ENCODE peak calls at places on chromosomes 16 and 17, in six cellular contexts. E, M, L, I, B and C are unnamed samples.

GRCh38 chr17:55347341-55347740 is 74.3 kb downstream of the MMD start:
- DNase-seq in E (no peak), M (no peak), L (no peak), I (no peak), B (no peak), C (no peak)

GRCh38 chr17:58189436-58190146 is 2.9 kb upstream of the EPX start:
- DNase-seq in E (peak; percentile 94), M (peak; percentile 45), L (no peak), I (no peak), B (peak; percentile 54), C (peak; percentile 92)

GRCh38 chr16:50635505-50636392 is 45.4 kb downstream of the SNX20 start:
- DNase-seq in E (no peak), M (no peak), L (no peak), I (peak; percentile 54), B (no peak), C (no peak)

GRCh38 chr17:18070861-18071340 is 16.8 kb upstream of the DRG2 start:
- DNase-seq in E (peak; percentile 68), M (no peak), L (no peak), I (peak; percentile 48), B (peak; percentile 52), C (peak; percentile 15)

GRCh38 chr16:60648260-60648659 is 1388.0 kb downstream of the CDH8 start:
- DNase-seq in E (no peak), M (no peak), L (no peak), I (no peak), B (no peak), C (no peak)

GRCh38 chr17:76869209-76869877 is 1.1 kb downstream of the MGAT5B start:
- DNase-seq in E (no peak), M (no peak), L (no peak), I (peak; percentile 59), B (peak; percentile 9), C (no peak)

GRCh38 chr17:70523407-70523806 is 354.1 kb downstream of the KCNJ2 start:
- DNase-seq in E (no peak), M (no peak), L (no peak), I (no peak), B (no peak), C (no peak)

GRCh38 chr17:67829331-67829730 is 4.0 kb downstream of the BPTF start:
- DNase-seq in E (peak; percentile 16), M (no peak), L (no peak), I (no peak), B (no peak), C (no peak)

GRCh38 chr17:31388770-31389672 is 2.5 kb upstream of the RAB11FIP4 start:
- DNase-seq in E (peak; percentile 43), M (no peak), L (no peak), I (peak; percentile 83), B (peak; percentile 48), C (no peak)

GRCh38 chr17:6492892-6493674 is 48.8 kb downstream of the PIMREG start:
- DNase-seq in E (no peak), M (no peak), L (no peak), I (peak; percentile 71), B (no peak), C (no peak)

GRCh38 chr17:70609566-70609965 is 440.2 kb downstream of the KCNJ2 start:
- DNase-seq in E (no peak), M (no peak), L (no peak), I (no peak), B (no peak), C (no peak)

GRCh38 chr16:943971-944370 is 26.8 kb downstream of the LMF1 start:
- DNase-seq in E (no peak), M (no peak), L (no peak), I (no peak), B (no peak), C (no peak)
- H3K27me3 ChIP-seq in E (no peaks in the 10 kb centered on the region), M (no peaks in the 10 kb centered on the region), L (no peaks in the 10 kb centered on the region), I (no peaks in the 10 kb centered on the region), B (no peaks in the 10 kb centered on the region), C (no peaks in the 10 kb centered on the region)

GRCh38 chr16:54174750-54175149 is 111.8 kb downstream of the IRX3 start:
- DNase-seq in E (no peak), M (no peak), L (no peak), I (no peak), B (no peak), C (no peak)
- H3K27me3 ChIP-seq in E (no peaks in the 10 kb centered on the region), M (no peaks in the 10 kb centered on the region), L (no peaks in the 10 kb centered on the region), I (no peaks in the 10 kb centered on the region), B (no peaks in the 10 kb centered on the region), C (peaks cover 28% of the 10 kb centered on the region)

DNA sequence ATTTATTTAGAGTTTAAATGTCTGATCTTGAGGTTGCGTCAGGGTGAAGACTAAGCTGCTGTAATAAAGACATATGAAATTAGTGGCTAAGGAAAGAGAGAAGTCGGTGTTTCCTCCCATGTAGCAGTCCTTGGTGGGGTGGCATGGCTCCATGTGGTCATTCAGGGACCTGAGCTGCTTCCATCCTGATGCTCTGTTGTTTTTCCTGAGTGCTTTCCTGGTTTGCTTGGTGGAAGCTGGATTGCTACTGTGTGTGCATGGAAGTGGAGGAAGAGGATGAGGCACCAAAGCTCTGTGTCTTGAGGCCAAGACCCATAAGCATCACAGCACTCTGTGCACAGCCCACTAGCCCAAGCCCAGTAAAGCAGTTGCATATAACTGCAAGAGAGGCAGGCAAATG is 241.8 kb upstream of the CACNG5 start:
- DNase-seq in E (no peak), M (no peak), L (no peak), I (peak; percentile 22), B (no peak), C (no peak)
- H3K27me3 ChIP-seq in E (no peaks in the 10 kb centered on the region), M (no peaks in the 10 kb centered on the region), L (no peaks in the 10 kb centered on the region), I (no peaks in the 10 kb centered on the region), B (no peaks in the 10 kb centered on the region), C (no peaks in the 10 kb centered on the region)

GRCh38 chr17:47265983-47266541 is 12.4 kb downstream of the ITGB3 start:
- DNase-seq in E (peak; percentile 80), M (no peak), L (no peak), I (no peak), B (peak; percentile 15), C (peak; percentile 35)

GRCh38 chr17:47257651-47258339 is 4.2 kb downstream of the ITGB3 start:
- DNase-seq in E (peak; percentile 92), M (no peak), L (no peak), I (no peak), B (peak; percentile 46), C (peak; percentile 86)

GRCh38 chr17:47264171-47264570 is 10.5 kb downstream of the ITGB3 start:
- DNase-seq in E (no peak), M (no peak), L (no peak), I (no peak), B (no peak), C (no peak)

GRCh38 chr17:47266782-47267181 is 13.2 kb downstream of the ITGB3 start:
- DNase-seq in E (peak; percentile 36), M (no peak), L (no peak), I (no peak), B (no peak), C (no peak)

DNA sequence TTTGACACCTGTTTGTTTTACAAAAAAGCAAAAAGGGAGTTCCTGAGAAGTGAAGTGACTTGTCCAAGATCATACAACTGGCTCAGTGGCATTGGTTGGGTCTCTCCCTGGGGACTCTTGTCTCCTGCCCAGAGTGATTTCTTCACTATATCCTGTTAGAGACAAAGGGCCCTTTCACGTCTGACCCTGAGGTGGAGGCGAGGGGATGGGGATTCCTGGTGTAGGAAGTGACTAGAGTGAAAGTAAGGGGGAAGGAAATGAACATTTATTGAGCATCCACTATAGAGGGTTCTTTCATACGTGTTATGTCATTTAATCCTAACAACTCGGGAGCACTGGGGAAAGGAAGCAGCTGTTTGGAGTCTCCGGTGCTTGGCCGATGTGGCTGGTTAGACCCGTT is 9.0 kb downstream of the ITGB3 start:
- DNase-seq in E (no peak), M (no peak), L (no peak), I (no peak), B (no peak), C (no peak)
- H3K27me3 ChIP-seq in E (no peaks in the 10 kb centered on the region), M (no peaks in the 10 kb centered on the region), L (no peaks in the 10 kb centered on the region), I (no peaks in the 10 kb centered on the region), B (no peaks in the 10 kb centered on the region), C (no peaks in the 10 kb centered on the region)

GRCh38 chr17:288802-289356 is 63.7 kb downstream of the RPH3AL start:
- DNase-seq in E (no peak), M (no peak), L (no peak), I (no peak), B (no peak), C (no peak)

GRCh38 chr17:290121-290521 is 62.5 kb downstream of the RPH3AL start:
- DNase-seq in E (no peak), M (peak; percentile 1), L (no peak), I (no peak), B (no peak), C (no peak)

GRCh38 chr17:289409-289808 is 63.2 kb downstream of the RPH3AL start:
- DNase-seq in E (no peak), M (peak; percentile 1), L (no peak), I (no peak), B (no peak), C (no peak)

GRCh38 chr17:292016-292415 is 60.6 kb downstream of the RPH3AL start:
- DNase-seq in E (no peak), M (no peak), L (no peak), I (no peak), B (no peak), C (no peak)

GRCh38 chr17:290626-291025 is 62.0 kb downstream of the RPH3AL start:
- DNase-seq in E (no peak), M (no peak), L (no peak), I (no peak), B (no peak), C (no peak)
- H3K27me3 ChIP-seq in E (no peaks in the 10 kb centered on the region), M (no peaks in the 10 kb centered on the region), L (no peaks in the 10 kb centered on the region), I (no peaks in the 10 kb centered on the region), B (peaks cover 29% of the 10 kb centered on the region), C (no peaks in the 10 kb centered on the region)

GRCh38 chr17:34442387-34443111 is 79.5 kb upstream of the CCL1 start:
- DNase-seq in E (no peak), M (no peak), L (no peak), I (no peak), B (no peak), C (no peak)

GRCh38 chr17:34443832-34444469 is 80.9 kb upstream of the CCL1 start:
- DNase-seq in E (no peak), M (no peak), L (no peak), I (peak; percentile 71), B (peak; percentile 13), C (no peak)

GRCh38 chr17:34447406-34447805 is 84.4 kb upstream of the CCL1 start:
- DNase-seq in E (no peak), M (peak; percentile 65), L (no peak), I (no peak), B (no peak), C (no peak)

GRCh38 chr17:34445145-34445544 is 82.1 kb upstream of the CCL1 start:
- DNase-seq in E (no peak), M (no peak), L (no peak), I (no peak), B (no peak), C (no peak)
- H3K27me3 ChIP-seq in E (no peaks in the 10 kb centered on the region), M (no peaks in the 10 kb centered on the region), L (no peaks in the 10 kb centered on the region), I (no peaks in the 10 kb centered on the region), B (peaks cover 52% of the 10 kb centered on the region), C (no peaks in the 10 kb centered on the region)

DNA sequence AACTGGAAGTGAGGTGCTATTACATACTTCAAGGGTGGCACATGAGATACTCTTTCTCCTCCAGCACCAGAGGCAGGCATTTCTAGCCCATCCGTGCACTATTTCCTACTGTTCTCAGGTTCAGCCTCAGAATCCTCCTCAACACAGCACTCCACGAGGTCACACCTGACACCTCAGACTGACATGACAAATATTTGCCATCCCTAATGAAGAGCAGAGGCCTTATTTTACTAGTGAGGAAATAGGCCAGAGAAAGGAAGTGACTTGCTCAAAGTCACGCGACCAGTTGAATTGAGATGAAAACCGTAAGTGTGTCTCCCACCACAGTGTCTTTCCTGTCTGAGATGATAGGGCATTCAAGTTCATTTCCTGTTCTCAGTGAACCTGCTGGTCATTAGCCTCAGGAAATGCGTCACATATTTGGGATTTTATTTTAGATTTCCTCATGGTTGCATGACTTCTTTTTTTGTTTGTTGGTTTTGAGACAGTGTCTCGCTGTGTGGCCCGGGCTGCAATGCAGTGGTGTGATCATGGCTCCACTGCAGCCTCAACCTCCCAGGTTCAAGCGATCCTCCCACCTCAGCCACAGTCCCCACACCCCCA is 23.5 kb downstream of the SEZ6 start:
- DNase-seq in E (no peak), M (peak; percentile 64), L (no peak), I (no peak), B (no peak), C (no peak)
- H3K27me3 ChIP-seq in E (peaks cover 22% of the 10 kb centered on the region), M (no peaks in the 10 kb centered on the region), L (peaks cover 45% of the 10 kb centered on the region), I (no peaks in the 10 kb centered on the region), B (peaks cover 86% of the 10 kb centered on the region), C (no peaks in the 10 kb centered on the region)